ENCODE peak calls at places on chromosome 17, in four cellular contexts. One of them, this sample, is unnamed.

GRCh38 chr17:69460963-69461922 is 46.7 kb downstream of the MAP2K6 start:
- DNase-seq in thoracic aorta: no peak
- DNase-seq in mucosa of descending colon: no peak
- DNase-seq in lung: no peak
- DNase-seq in this sample: no peak

GRCh38 chr17:6361733-6362132 is 73.2 kb downstream of the AIPL1 start:
- DNase-seq in mucosa of descending colon: no peak
- DNase-seq in lung: no peak
- DNase-seq in thoracic aorta: no peak
- DNase-seq in this sample: peak; percentile 38

GRCh38 chr17:81341347-81342061 is 46.4 kb upstream of the SLC38A10 start:
- DNase-seq in mucosa of descending colon: peak; percentile 49
- DNase-seq in lung: no peak
- DNase-seq in thoracic aorta: no peak
- DNase-seq in this sample: peak; percentile 50

GRCh38 chr17:66533572-66533971 is 231.2 kb downstream of the PRKCA start:
- DNase-seq in lung: no peak
- DNase-seq in mucosa of descending colon: no peak
- DNase-seq in thoracic aorta: no peak
- DNase-seq in this sample: peak; percentile 74

GRCh38 chr17:38896373-38896954 is 26.6 kb downstream of the LASP1 start:
- DNase-seq in lung: no peak
- DNase-seq in thoracic aorta: no peak
- DNase-seq in mucosa of descending colon: no peak
- DNase-seq in this sample: no peak

GRCh38 chr17:496761-497586 is 144.4 kb upstream of the RPH3AL start:
- DNase-seq in thoracic aorta: no peak
- DNase-seq in lung: no peak
- DNase-seq in mucosa of descending colon: no peak
- DNase-seq in this sample: no peak

GRCh38 chr17:52158450-52159042 is at the start of gene CA10:
- DNase-seq in thoracic aorta: no peak
- DNase-seq in lung: no peak
- DNase-seq in mucosa of descending colon: no peak
- DNase-seq in this sample: peak; percentile 20

GRCh38 chr17:78499715-78500540 is 77.3 kb downstream of the DNAH17 start:
- DNase-seq in mucosa of descending colon: peak; percentile 20
- DNase-seq in lung: no peak
- DNase-seq in thoracic aorta: no peak
- DNase-seq in this sample: no peak

GRCh38 chr17:32801193-32801592 is 75.7 kb downstream of the MYO1D start:
- DNase-seq in lung: no peak
- DNase-seq in mucosa of descending colon: no peak
- DNase-seq in thoracic aorta: no peak
- DNase-seq in this sample: no peak

GRCh38 chr17:80753946-80754345 is 209.3 kb downstream of the RPTOR start:
- DNase-seq in thoracic aorta: no peak
- DNase-seq in mucosa of descending colon: no peak
- DNase-seq in lung: no peak
- DNase-seq in this sample: no peak

GRCh38 chr17:81388612-81389367 is 6.5 kb upstream of the BAHCC1 start:
- DNase-seq in mucosa of descending colon: no peak
- DNase-seq in thoracic aorta: no peak
- DNase-seq in lung: no peak
- DNase-seq in this sample: peak; percentile 45

GRCh38 chr17:81397314-81398169 is 2.3 kb downstream of the BAHCC1 start:
- DNase-seq in lung: no peak
- DNase-seq in thoracic aorta: no peak
- DNase-seq in mucosa of descending colon: no peak
- DNase-seq in this sample: peak; percentile 73

GRCh38 chr17:81884520-81884919 is 6.9 kb downstream of the ALYREF start:
- DNase-seq in mucosa of descending colon: no peak
- DNase-seq in thoracic aorta: no peak
- DNase-seq in lung: no peak
- DNase-seq in this sample: peak; percentile 42

GRCh38 chr17:63024716-63025115 is 58.7 kb downstream of the TANC2 start:
- DNase-seq in thoracic aorta: no peak
- DNase-seq in mucosa of descending colon: no peak
- DNase-seq in lung: no peak
- DNase-seq in this sample: peak; percentile 43

GRCh38 chr17:80594666-80595269 is 50.1 kb downstream of the RPTOR start:
- DNase-seq in thoracic aorta: no peak
- DNase-seq in lung: no peak
- DNase-seq in mucosa of descending colon: no peak
- DNase-seq in this sample: no peak

GRCh38 chr17:6752068-6752909 is 3.6 kb upstream of the XAF1 start:
- DNase-seq in thoracic aorta: peak; percentile 15
- DNase-seq in lung: peak; percentile 42
- DNase-seq in mucosa of descending colon: no peak
- DNase-seq in this sample: peak; percentile 100

GRCh38 chr17:28985950-28986713 is 19.7 kb downstream of the SEZ6 start:
- DNase-seq in thoracic aorta: no peak
- DNase-seq in lung: no peak
- DNase-seq in mucosa of descending colon: no peak
- DNase-seq in this sample: no peak

GRCh38 chr17:47993031-47993546 is 22.2 kb downstream of the CDK5RAP3 start:
- DNase-seq in mucosa of descending colon: no peak
- DNase-seq in lung: no peak
- DNase-seq in thoracic aorta: no peak
- DNase-seq in this sample: no peak

GRCh38 chr17:17167356-17167755 is 38.8 kb downstream of the PLD6 start:
- DNase-seq in mucosa of descending colon: no peak
- DNase-seq in lung: no peak
- DNase-seq in thoracic aorta: no peak
- DNase-seq in this sample: no peak

GRCh38 chr17:37098910-37099664 is 150.3 kb downstream of the AATF start:
- DNase-seq in mucosa of descending colon: no peak
- DNase-seq in thoracic aorta: no peak
- DNase-seq in lung: no peak
- DNase-seq in this sample: peak; percentile 67

GRCh38 chr17:58215685-58216084 is 3.4 kb downstream of the MKS1 start:
- DNase-seq in thoracic aorta: no peak
- DNase-seq in lung: no peak
- DNase-seq in mucosa of descending colon: no peak
- DNase-seq in this sample: no peak

GRCh38 chr17:81537856-81538555 is 9.8 kb downstream of the FSCN2 start:
- DNase-seq in thoracic aorta: no peak
- DNase-seq in mucosa of descending colon: no peak
- DNase-seq in lung: no peak
- DNase-seq in this sample: no peak

GRCh38 chr17:56593741-56594527 is 435 bp downstream of the NOG start:
- DNase-seq in mucosa of descending colon: peak; percentile 63
- DNase-seq in lung: peak; percentile 63
- DNase-seq in thoracic aorta: no peak
- DNase-seq in this sample: peak; percentile 85

GRCh38 chr17:37024181-37024637 is 75.5 kb downstream of the AATF start:
- DNase-seq in mucosa of descending colon: no peak
- DNase-seq in thoracic aorta: no peak
- DNase-seq in lung: no peak
- DNase-seq in this sample: no peak

GRCh38 chr17:82152556-82153294 is 54.7 kb upstream of the FASN start:
- DNase-seq in lung: peak; percentile 59
- DNase-seq in thoracic aorta: no peak
- DNase-seq in mucosa of descending colon: peak; percentile 80
- DNase-seq in this sample: no peak

GRCh38 chr17:1629647-1630310 is 1.1 kb upstream of the SLC43A2 start:
- DNase-seq in thoracic aorta: no peak
- DNase-seq in lung: peak; percentile 82
- DNase-seq in mucosa of descending colon: peak; percentile 86
- DNase-seq in this sample: peak; percentile 48

GRCh38 chr17:79897243-79898063 is 58.2 kb upstream of the CBX4 start:
- DNase-seq in lung: no peak
- DNase-seq in thoracic aorta: no peak
- DNase-seq in mucosa of descending colon: no peak
- DNase-seq in this sample: no peak

GRCh38 chr17:19762515-19762961 is 14.4 kb upstream of the ALDH3A1 start:
- DNase-seq in lung: peak; percentile 60
- DNase-seq in mucosa of descending colon: no peak
- DNase-seq in thoracic aorta: peak; percentile 36
- DNase-seq in this sample: peak; percentile 84

GRCh38 chr17:44198721-44199552 is 747 bp downstream of the ATXN7L3 start:
- DNase-seq in mucosa of descending colon: peak; percentile 84
- DNase-seq in thoracic aorta: no peak
- DNase-seq in lung: peak; percentile 48
- DNase-seq in this sample: peak; percentile 81

GRCh38 chr17:60065136-60065535 is 13.6 kb downstream of the HEATR6 start:
- DNase-seq in mucosa of descending colon: no peak
- DNase-seq in lung: no peak
- DNase-seq in thoracic aorta: no peak
- DNase-seq in this sample: no peak

GRCh38 chr17:60065867-60066266 is 12.9 kb downstream of the HEATR6 start:
- DNase-seq in lung: no peak
- DNase-seq in mucosa of descending colon: no peak
- DNase-seq in thoracic aorta: no peak
- DNase-seq in this sample: peak; percentile 15

GRCh38 chr17:60067871-60068270 is 10.8 kb downstream of the HEATR6 start:
- DNase-seq in mucosa of descending colon: no peak
- DNase-seq in lung: no peak
- DNase-seq in thoracic aorta: no peak
- DNase-seq in this sample: no peak

DNA sequence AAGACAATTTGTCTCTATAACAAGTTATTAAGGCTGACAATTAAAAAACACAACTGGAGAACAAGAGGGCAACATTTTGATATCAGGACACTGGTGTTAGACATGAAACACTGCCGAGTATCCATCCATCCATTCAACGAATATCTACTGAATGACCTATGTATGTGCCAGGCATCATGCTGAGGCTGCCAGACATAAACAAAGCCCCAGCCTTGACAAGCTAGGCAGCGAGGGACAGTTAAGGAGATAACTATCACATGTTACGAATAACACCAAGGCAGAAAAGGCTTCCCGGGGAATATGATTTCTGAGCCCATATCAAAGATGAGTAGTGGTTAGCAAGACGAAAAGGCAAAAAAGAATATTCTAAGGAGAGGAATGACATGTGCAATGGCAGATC is 12.1 kb downstream of the HEATR6 start:
- DNase-seq in thoracic aorta: no peak
- DNase-seq in lung: no peak
- DNase-seq in mucosa of descending colon: no peak
- DNase-seq in this sample: no peak
- H3K36me3 ChIP-seq in thoracic aorta: peaks cover 26% of the 10 kb centered on the region
- H3K36me3 ChIP-seq in lung: peaks cover 51% of the 10 kb centered on the region
- H3K36me3 ChIP-seq in mucosa of descending colon: no peaks in the 10 kb centered on the region
- H3K36me3 ChIP-seq in this sample: peaks cover 69% of the 10 kb centered on the region

DNA sequence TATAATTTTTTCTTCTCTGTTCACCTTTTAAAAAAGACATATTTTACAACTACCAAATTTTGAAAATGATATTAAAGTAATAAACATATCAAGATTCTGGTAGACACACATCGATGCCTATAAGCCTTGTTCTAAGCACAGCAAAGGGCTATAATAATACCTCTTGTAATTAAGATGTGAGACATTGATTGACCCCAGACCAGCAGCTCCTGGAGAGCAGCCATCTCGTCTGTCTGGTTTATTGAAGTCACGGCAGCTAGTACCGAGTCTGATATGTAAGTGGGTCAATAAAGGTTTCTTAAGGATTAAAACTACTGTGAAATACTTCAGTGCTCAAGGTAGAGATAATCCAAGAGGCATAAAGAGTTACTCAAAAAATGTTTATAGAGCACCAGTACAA is 76.1 kb downstream of the C17orf58 start:
- DNase-seq in thoracic aorta: no peak
- DNase-seq in mucosa of descending colon: no peak
- DNase-seq in lung: no peak
- DNase-seq in this sample: no peak
- H3K36me3 ChIP-seq in thoracic aorta: peaks cover 13% of the 10 kb centered on the region
- H3K36me3 ChIP-seq in mucosa of descending colon: no peaks in the 10 kb centered on the region
- H3K36me3 ChIP-seq in lung: peaks cover 15% of the 10 kb centered on the region
- H3K36me3 ChIP-seq in this sample: peaks cover 57% of the 10 kb centered on the region

GRCh38 chr17:5002121-5002788 is 4.5 kb downstream of the KIF1C start:
- DNase-seq in thoracic aorta: no peak
- DNase-seq in mucosa of descending colon: no peak
- DNase-seq in lung: no peak
- DNase-seq in this sample: no peak
- H3K36me3 ChIP-seq in thoracic aorta: peaks cover 62% of the 10 kb centered on the region
- H3K36me3 ChIP-seq in mucosa of descending colon: peaks cover 15% of the 10 kb centered on the region
- H3K36me3 ChIP-seq in lung: peaks cover 30% of the 10 kb centered on the region
- H3K36me3 ChIP-seq in this sample: peaks cover 57% of the 10 kb centered on the region

GRCh38 chr17:61639818-61640217 is 48.8 kb upstream of the NACA2 start:
- DNase-seq in mucosa of descending colon: no peak
- DNase-seq in lung: no peak
- DNase-seq in thoracic aorta: no peak
- DNase-seq in this sample: no peak
- H3K36me3 ChIP-seq in mucosa of descending colon: no peaks in the 10 kb centered on the region
- H3K36me3 ChIP-seq in lung: no peaks in the 10 kb centered on the region
- H3K36me3 ChIP-seq in thoracic aorta: no peaks in the 10 kb centered on the region
- H3K36me3 ChIP-seq in this sample: no peaks in the 10 kb centered on the region

GRCh38 chr17:4293572-4293971 is 29.8 kb upstream of the ANKFY1 start:
- DNase-seq in thoracic aorta: no peak
- DNase-seq in mucosa of descending colon: no peak
- DNase-seq in lung: no peak
- DNase-seq in this sample: no peak

DNA sequence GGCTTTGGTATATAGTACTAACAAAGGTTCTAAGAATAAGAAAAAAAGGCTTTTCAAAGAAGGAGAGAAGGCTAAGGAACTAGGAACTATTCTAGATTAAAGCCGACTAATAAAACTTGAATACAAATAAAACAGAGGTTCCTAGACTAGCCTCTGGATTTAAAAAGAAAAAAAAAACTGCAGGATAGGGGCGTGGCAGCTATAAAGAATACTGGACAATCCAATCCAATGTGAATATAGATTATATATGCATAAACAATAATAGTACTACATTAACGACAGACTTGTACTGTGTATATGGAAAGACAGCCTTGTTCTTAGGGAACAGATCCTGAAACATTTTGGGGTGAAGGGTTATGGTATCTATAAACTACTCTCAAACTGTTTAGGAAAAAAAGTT is 23.9 kb upstream of the ANKFY1 start:
- DNase-seq in mucosa of descending colon: no peak
- DNase-seq in thoracic aorta: no peak
- DNase-seq in lung: no peak
- DNase-seq in this sample: no peak
- H3K36me3 ChIP-seq in mucosa of descending colon: no peaks in the 10 kb centered on the region
- H3K36me3 ChIP-seq in thoracic aorta: peaks cover 13% of the 10 kb centered on the region
- H3K36me3 ChIP-seq in lung: peaks cover 9% of the 10 kb centered on the region
- H3K36me3 ChIP-seq in this sample: peaks cover 13% of the 10 kb centered on the region

This sample was measured in cardiac muscle cell.